ENCODE peak calls at places on chromosomes 3 and 15, in six cellular contexts. A is body of pancreas, C is gastrocnemius medialis, N is AG04450, O is left lung, I is PC-9. B is an unnamed sample.

GRCh38 chr3:72271215-72271614 is 486.3 kb upstream of the PROK2 start:
- DNase-seq in N (no peak), I (no peak), A (peak), O (peak), C (peak), B (no peak)

GRCh38 chr3:74507691-74508090 is 106.8 kb downstream of the CNTN3 start:
- DNase-seq in C (no peak), A (no peak), O (no peak), I (no peak), N (no peak), B (no peak)

GRCh38 chr3:171123913-171124312 is 97.4 kb upstream of the SLC2A2 start:
- DNase-seq in N (no peak), I (no peak), A (no peak), O (no peak), C (no peak), B (no peak)

GRCh38 chr3:50913279-50913678 is 238.6 kb downstream of the DOCK3 start:
- DNase-seq in C (no peak), I (peak), O (no peak), N (no peak), A (peak), B (peak)

GRCh38 chr3:105899528-105899927 is 30.7 kb upstream of the CBLB start:
- DNase-seq in N (no peak), O (no peak), C (no peak), A (no peak), I (peak), B (peak)

GRCh38 chr15:73840771-73841170 is 32.6 kb upstream of the TBC1D21 start:
- DNase-seq in N (no peak), I (no peak), C (no peak), A (no peak), O (no peak), B (no peak)

GRCh38 chr3:79167651-79168416 is 600.0 kb downstream of the ROBO1 start:
- DNase-seq in C (no peak), N (peak), I (no peak), O (no peak), A (no peak), B (peak)

GRCh38 chr3:77052733-77053680 is 13.1 kb downstream of the ROBO2 start:
- DNase-seq in O (no peak), A (no peak), N (no peak), I (no peak), C (no peak), B (no peak)

GRCh38 chr3:108090066-108090700 is 648 bp downstream of the CD47 start:
- DNase-seq in O (peak), I (peak), N (no peak), A (peak), C (peak), B (peak)

GRCh38 chr15:71808311-71809020 is 1.9 kb upstream of the NR2E3 start:
- DNase-seq in N (no peak), O (no peak), I (no peak), C (no peak), A (no peak), B (no peak)
- H3K4me3 ChIP-seq in N (no peak), O (no peak), I (no peak), C (no peak), A (no peak), B (no peak)

DNA sequence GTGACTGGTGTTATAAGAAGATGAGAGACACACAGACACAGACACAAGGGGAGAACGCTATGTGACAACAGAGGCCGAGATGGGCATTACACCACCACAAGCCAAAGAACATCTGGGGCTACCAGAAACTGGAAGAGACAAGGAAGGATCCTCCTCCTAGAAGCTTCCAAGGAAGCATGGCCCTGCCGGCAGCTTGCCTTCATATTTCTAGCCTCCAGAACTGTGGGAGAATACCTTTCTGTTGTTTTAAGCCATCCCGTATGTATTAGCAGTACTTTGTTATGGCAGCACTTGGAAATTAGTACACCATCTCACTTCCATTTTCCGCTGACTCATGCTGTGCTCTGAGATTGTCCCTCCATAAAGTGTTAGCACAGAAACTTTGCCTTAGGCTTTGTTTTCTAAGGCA is 38.7 kb upstream of the CA12 start:
- DNase-seq in N (no peak), O (no peak), I (no peak), A (no peak), C (no peak), B (peak)
- TF ChIP-seq CTCF in N (no peak), O (no peak), I (no peak), A (no peak), C (no peak), B (no peak)

GRCh38 chr3:132598181-132598580 is 1.1 kb downstream of the ACKR4 start:
- DNase-seq in O (no peak), I (no peak), A (no peak), N (no peak), C (no peak), B (no peak)
- H3K4me3 ChIP-seq in O (no peak), I (no peak), A (no peak), N (no peak), C (no peak), B (no peak)

GRCh38 chr3:139520028-139520737 is 19.4 kb downstream of the RBP1 start:
- DNase-seq in N (no peak), C (no peak), O (no peak), A (peak), I (no peak), B (peak)
- TF ChIP-seq CTCF in N (peak), C (no peak), O (no peak), A (peak), I (peak), B (peak)

GRCh38 chr3:69738859-69739203 is 433 bp upstream of the MITF start:
- DNase-seq in N (no peak), O (no peak), C (no peak), I (no peak), A (no peak), B (peak)

GRCh38 chr3:69737396-69737795 is 1.9 kb upstream of the MITF start:
- DNase-seq in C (no peak), I (no peak), A (no peak), N (no peak), O (no peak), B (no peak)

GRCh38 chr3:69740103-69741021 is 1.1 kb downstream of the MITF start:
- DNase-seq in I (peak), A (peak), O (peak), C (peak), N (no peak), B (peak)

GRCh38 chr3:69739204-69740102 is at the start of gene MITF:
- DNase-seq in O (peak), A (peak), N (peak), C (peak), I (peak), B (peak)

DNA sequence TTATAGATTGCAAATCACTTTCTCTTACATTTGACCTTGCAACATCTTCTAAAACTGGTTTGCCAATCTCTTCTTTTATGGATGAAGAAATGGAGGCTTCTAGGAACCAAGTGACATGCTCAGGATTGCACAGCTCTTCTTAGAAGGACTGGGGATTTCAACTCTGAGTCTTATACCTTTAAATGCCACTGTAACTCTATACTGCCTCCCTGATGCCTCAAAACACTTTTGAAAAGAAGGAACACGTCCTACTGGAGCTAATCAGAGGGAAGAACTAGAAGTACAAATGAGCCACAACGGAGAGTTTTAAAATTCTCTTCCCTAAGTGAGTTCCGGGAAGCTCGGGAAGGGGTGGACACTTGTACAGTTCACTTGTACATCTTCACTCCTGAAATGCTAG is 973 bp upstream of the MITF start:
- DNase-seq in N (no peak), C (peak), I (peak), A (no peak), O (no peak), B (peak)
- H3K4me3 ChIP-seq in N (peak), C (peak), I (peak), A (peak), O (peak), B (peak)

DNA sequence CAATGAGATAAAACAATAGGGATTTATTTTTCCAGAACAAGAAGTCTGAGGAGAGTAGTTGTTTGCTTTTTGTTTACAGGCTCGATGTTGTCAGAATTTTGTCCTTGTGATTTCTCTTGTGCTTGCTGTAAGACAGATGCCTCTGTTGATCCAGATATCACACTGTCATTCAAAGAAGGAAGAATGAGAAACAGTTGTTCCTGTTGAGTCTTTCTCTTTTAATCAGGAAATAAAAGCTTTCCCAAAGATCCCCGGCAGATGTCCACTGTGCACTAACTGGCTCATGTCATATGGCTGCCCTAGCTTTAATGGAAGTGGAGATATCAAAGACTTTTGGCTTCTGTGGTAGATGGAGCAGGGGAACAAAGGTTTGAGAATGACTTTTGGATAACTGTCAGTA is 6.8 kb downstream of the SERPINI1 start:
- DNase-seq in N (no peak), A (no peak), C (no peak), O (no peak), I (no peak), B (no peak)
- TF ChIP-seq CTCF in N (no peak), A (no peak), C (no peak), O (no peak), I (no peak), B (no peak)